ENCODE peak calls at places on chromosomes 3 and 15, in nine cellular contexts. W is stomach, A is breast epithelium, K is IMR-90, U is A549, I is colonic mucosa, C is uterus, O is nephron progenitor cell, S is GM12865. J is an unnamed sample.
A peak's percentile ranks its signal among the peaks of the same experiment; 100 is the strongest.

GRCh38 chr3:38579551-38580449 is 69.7 kb downstream of the SCN5A start:
- DNase-seq in W (peak; percentile 9), A (no peak), K (peak; percentile 42), U (no peak), I (no peak), C (no peak), O (no peak), S (peak; percentile 67), J (peak; percentile 78)

GRCh38 chr3:9499455-9500107 is 54.0 kb downstream of the LHFPL4 start:
- DNase-seq in W (no peak), A (no peak), K (no peak), U (no peak), I (no peak), C (no peak), O (no peak), S (no peak), J (no peak)

GRCh38 chr15:65987100-65987499 is 117.8 kb downstream of the RAB11A start:
- DNase-seq in W (no peak), A (no peak), K (no peak), U (no peak), I (no peak), C (no peak), O (no peak), S (no peak), J (no peak)

GRCh38 chr3:112814256-112814655 is 32.4 kb downstream of the CD200R1L start:
- DNase-seq in W (no peak), A (no peak), K (peak; percentile 89), U (peak; percentile 33), I (no peak), C (no peak), O (no peak), S (peak; percentile 24), J (no peak)

GRCh38 chr3:62968128-62968527 is 92.9 kb upstream of the CADPS start:
- DNase-seq in W (no peak), A (no peak), K (no peak), U (no peak), I (no peak), C (no peak), O (no peak), S (no peak), J (no peak)

GRCh38 chr3:16286161-16286560 is 21.1 kb downstream of the OXNAD1 start:
- DNase-seq in W (no peak), A (no peak), K (no peak), U (no peak), I (no peak), C (no peak), O (no peak), S (peak; percentile 69), J (no peak)

GRCh38 chr3:122577409-122578028 is at the start of gene PARP15:
- DNase-seq in W (no peak), A (no peak), K (no peak), U (no peak), I (peak; percentile 30), C (no peak), O (peak; percentile 41), S (peak; percentile 74), J (no peak)

GRCh38 chr15:66663664-66664063 is 38.4 kb upstream of the SMAD6 start:
- DNase-seq in W (no peak), A (no peak), K (no peak), U (no peak), I (no peak), C (no peak), O (no peak), S (no peak), J (no peak)

GRCh38 chr3:52769786-52770445 is 824 bp downstream of the NEK4 start:
- DNase-seq in W (no peak), A (no peak), K (no peak), U (no peak), I (no peak), C (no peak), O (no peak), S (no peak), J (no peak)

GRCh38 chr3:33132019-33132360 is 18.2 kb downstream of the CRTAP start:
- DNase-seq in W (no peak), A (no peak), K (no peak), U (no peak), I (no peak), C (no peak), O (no peak), S (no peak), J (no peak)

GRCh38 chr3:157572559-157573270 is 69.5 kb upstream of the VEPH1 start:
- DNase-seq in W (no peak), A (no peak), K (peak; percentile 64), U (peak; percentile 35), I (peak; percentile 36), C (no peak), O (peak; percentile 49), S (peak; percentile 61), J (peak; percentile 74)
- TF ChIP-seq CTCF in W (peak; percentile 59), A (peak; percentile 78), K (peak; percentile 72), U (peak; percentile 75), I (peak; percentile 75), C (peak; percentile 50), O (peak; percentile 81), S (peak; percentile 67), J (peak; percentile 64)

DNA sequence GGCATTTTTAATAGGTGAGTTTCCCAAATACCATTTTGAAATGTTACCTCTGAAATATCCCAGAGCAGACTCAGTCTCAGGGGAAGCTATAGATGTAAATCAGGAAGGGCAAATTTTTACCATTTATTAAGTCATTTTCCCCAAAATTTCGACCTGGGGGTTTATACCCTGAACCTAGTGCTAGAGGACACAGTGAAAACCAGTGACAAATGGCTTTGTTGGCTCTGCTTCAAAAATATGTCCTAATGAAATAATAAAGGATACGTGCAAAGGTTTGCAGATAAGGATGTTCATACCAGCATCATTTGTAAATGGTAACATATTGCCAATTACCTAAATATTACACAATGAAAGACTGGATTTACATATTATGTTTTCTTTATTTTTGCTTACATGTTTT is 546.7 kb upstream of the ADAMTS9 start:
- DNase-seq in W (no peak), A (no peak), K (no peak), U (no peak), I (no peak), C (no peak), O (no peak), S (no peak), J (no peak)
- TF ChIP-seq CTCF in W (no peak), A (no peak), K (no peak), U (no peak), I (no peak), C (no peak), O (no peak), S (no peak), J (no peak)

DNA sequence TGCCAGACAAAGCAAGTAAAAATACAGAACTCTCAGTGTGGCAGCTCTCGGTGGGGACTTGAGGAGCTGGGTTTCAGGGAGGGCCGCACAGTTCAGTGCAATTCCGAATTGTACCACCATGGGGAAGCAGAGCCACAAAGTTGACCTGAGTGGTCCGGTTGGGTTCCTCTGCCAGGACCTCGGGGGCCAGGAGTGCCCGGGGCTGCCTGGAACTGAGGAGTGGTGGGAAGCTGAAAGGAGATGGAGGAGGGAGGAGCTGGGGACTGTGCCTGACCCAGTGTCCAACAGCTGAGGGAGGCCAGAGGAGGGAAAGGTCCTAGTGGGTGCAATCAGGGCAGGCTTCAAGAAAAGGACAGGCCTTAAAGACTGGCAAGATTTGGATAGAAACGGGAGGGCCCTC is 32.2 kb upstream of the TRH start:
- DNase-seq in W (peak; percentile 54), A (peak; percentile 63), K (peak; percentile 49), U (peak; percentile 60), I (peak; percentile 51), C (peak; percentile 50), O (peak; percentile 81), S (peak; percentile 65), J (no peak)
- TF ChIP-seq CTCF in W (peak; percentile 64), A (peak; percentile 71), K (peak; percentile 72), U (peak; percentile 61), I (peak; percentile 73), C (peak; percentile 46), O (peak; percentile 79), S (peak; percentile 67), J (peak; percentile 63)

GRCh38 chr15:62848631-62849050 is 193.9 kb upstream of the TPM1 start:
- DNase-seq in W (no peak), A (no peak), K (peak; percentile 48), U (no peak), I (no peak), C (no peak), O (no peak), S (no peak), J (no peak)
- TF ChIP-seq CTCF in W (no peak), A (no peak), K (peak; percentile 29), U (peak; percentile 31), I (no peak), C (peak; percentile 40), O (no peak), S (no peak), J (peak; percentile 17)

GRCh38 chr3:136750209-136750921 is 1.8 kb downstream of the STAG1 start:
- DNase-seq in W (no peak), A (no peak), K (no peak), U (no peak), I (no peak), C (no peak), O (no peak), S (peak; percentile 48), J (no peak)
- TF ChIP-seq CTCF in W (no peak), A (no peak), K (no peak), U (no peak), I (no peak), C (no peak), O (no peak), S (no peak), J (no peak)

GRCh38 chr15:83210619-83211018 is 3.0 kb upstream of the HDGFL3 start:
- DNase-seq in W (no peak), A (peak; percentile 79), K (no peak), U (no peak), I (no peak), C (no peak), O (no peak), S (peak; percentile 34), J (no peak)

GRCh38 chr15:83219026-83219425 is 11.4 kb upstream of the HDGFL3 start:
- DNase-seq in W (no peak), A (no peak), K (no peak), U (no peak), I (no peak), C (no peak), O (no peak), S (no peak), J (no peak)

GRCh38 chr15:83209333-83209732 is 1.7 kb upstream of the HDGFL3 start:
- DNase-seq in W (no peak), A (no peak), K (no peak), U (no peak), I (no peak), C (no peak), O (no peak), S (no peak), J (no peak)

GRCh38 chr15:83215306-83215705 is 7.7 kb upstream of the HDGFL3 start:
- DNase-seq in W (no peak), A (no peak), K (no peak), U (no peak), I (no peak), C (no peak), O (no peak), S (no peak), J (no peak)
- TF ChIP-seq CTCF in W (no peak), A (no peak), K (no peak), U (no peak), I (no peak), C (no peak), O (no peak), S (no peak), J (no peak)